ENCODE peak calls at places on chromosomes 11 and 22, in five cellular contexts. One of them, this sample, is unnamed.

GRCh38 chr22:22931557-22932270 is 44.1 kb downstream of the IGLL5 start:
- DNase-seq in fibroblast of lung: no peak
- DNase-seq in adrenal gland: no peak
- DNase-seq in pancreas: no peak
- DNase-seq in mammary epithelial cell: no peak
- DNase-seq in this sample: no peak

GRCh38 chr11:43548921-43549320 is 131.6 kb upstream of the HSD17B12 start:
- DNase-seq in fibroblast of lung: no peak
- DNase-seq in adrenal gland: no peak
- DNase-seq in pancreas: no peak
- DNase-seq in mammary epithelial cell: no peak
- DNase-seq in this sample: no peak

GRCh38 chr22:28106601-28107000 is 187.5 kb upstream of the PITPNB start:
- DNase-seq in fibroblast of lung: no peak
- DNase-seq in adrenal gland: no peak
- DNase-seq in pancreas: no peak
- DNase-seq in mammary epithelial cell: no peak
- DNase-seq in this sample: no peak

GRCh38 chr11:18012314-18012905 is 437 bp downstream of the SERGEF start:
- DNase-seq in fibroblast of lung: peak
- DNase-seq in adrenal gland: peak
- DNase-seq in pancreas: peak
- DNase-seq in mammary epithelial cell: peak
- DNase-seq in this sample: peak

GRCh38 chr11:106424111-106424510 is 346.6 kb downstream of the AASDHPPT start:
- DNase-seq in fibroblast of lung: peak
- DNase-seq in adrenal gland: no peak
- DNase-seq in pancreas: no peak
- DNase-seq in mammary epithelial cell: peak
- DNase-seq in this sample: peak

GRCh38 chr11:111069076-111069475 is 176.4 kb upstream of the POU2AF2 start:
- DNase-seq in fibroblast of lung: peak
- DNase-seq in adrenal gland: no peak
- DNase-seq in pancreas: no peak
- DNase-seq in mammary epithelial cell: peak
- DNase-seq in this sample: peak

GRCh38 chr22:48585916-48586798 is 1241.5 kb downstream of the BRD1 start:
- DNase-seq in fibroblast of lung: no peak
- DNase-seq in adrenal gland: no peak
- DNase-seq in pancreas: no peak
- DNase-seq in mammary epithelial cell: no peak
- DNase-seq in this sample: no peak

GRCh38 chr11:29447821-29448220 is 569.0 kb downstream of the KCNA4 start:
- DNase-seq in fibroblast of lung: no peak
- DNase-seq in adrenal gland: no peak
- DNase-seq in pancreas: no peak
- DNase-seq in mammary epithelial cell: no peak
- DNase-seq in this sample: no peak

GRCh38 chr11:63880031-63880841 is 36.7 kb downstream of the RCOR2 start:
- DNase-seq in fibroblast of lung: peak
- DNase-seq in adrenal gland: no peak
- DNase-seq in pancreas: no peak
- DNase-seq in mammary epithelial cell: peak
- DNase-seq in this sample: peak

DNA sequence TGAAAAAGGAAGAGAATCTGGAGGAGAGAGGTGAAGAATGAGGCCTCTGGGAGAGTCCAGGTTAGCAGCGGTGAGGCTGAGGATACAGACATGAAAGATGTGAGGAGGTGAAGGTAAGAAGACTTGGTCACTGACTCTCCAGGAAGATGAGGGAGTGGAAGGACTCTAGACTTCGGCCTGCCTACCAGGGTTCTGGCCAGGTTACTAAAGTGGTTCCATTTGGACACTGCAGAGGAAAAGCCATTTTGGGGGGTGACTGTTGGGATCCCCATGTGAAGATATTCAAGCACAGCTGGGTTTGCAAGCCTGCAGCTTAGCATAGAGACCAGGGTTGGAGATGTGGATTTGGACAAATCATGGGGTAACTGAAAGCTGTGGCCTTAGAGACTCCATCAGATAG is 7.8 kb downstream of the DCHS1 start:
- DNase-seq in fibroblast of lung: no peak
- DNase-seq in adrenal gland: no peak
- DNase-seq in pancreas: no peak
- DNase-seq in mammary epithelial cell: no peak
- DNase-seq in this sample: no peak
- H3K4me3 ChIP-seq in fibroblast of lung: no peak
- H3K4me3 ChIP-seq in adrenal gland: no peak
- H3K4me3 ChIP-seq in pancreas: no peak
- H3K4me3 ChIP-seq in mammary epithelial cell: no peak
- H3K4me3 ChIP-seq in this sample: no peak

DNA sequence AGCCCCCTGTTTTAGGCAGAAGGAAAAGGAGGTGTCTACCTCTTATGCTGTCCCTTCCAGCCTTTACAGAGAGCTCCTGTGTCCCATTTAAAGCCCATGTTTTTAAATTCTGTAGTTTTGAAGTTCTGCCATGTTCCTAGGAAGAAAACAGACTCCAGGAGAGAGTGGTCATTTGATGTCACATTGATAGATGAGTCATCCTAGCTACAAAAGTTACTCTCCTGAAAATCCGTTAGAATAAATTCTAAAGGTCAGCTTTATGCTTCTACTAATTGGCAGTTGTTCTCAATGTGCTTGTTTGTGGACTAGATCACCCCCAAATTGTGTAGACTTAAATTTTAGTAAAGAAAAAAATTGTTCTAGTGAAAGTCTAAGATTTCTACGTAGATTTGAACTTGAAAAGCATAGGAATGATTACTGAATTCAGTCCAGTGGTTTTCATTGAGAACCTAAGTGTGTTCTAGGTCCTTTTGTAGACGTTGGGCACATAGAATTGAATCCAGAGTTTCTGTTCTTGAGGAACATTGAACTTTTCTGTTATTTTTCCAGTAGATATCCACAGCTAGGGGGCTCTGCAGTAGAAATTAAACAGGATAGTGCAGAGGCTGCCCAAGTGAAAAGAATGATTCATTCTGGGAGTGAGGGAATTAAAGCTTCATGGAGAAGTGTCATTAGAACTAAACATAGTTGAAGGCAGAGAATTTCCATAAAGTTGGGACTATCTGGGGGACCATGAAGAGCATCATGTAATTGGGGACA is 140.6 kb upstream of the RASSF10 start:
- DNase-seq in fibroblast of lung: peak
- DNase-seq in adrenal gland: no peak
- DNase-seq in pancreas: no peak
- DNase-seq in mammary epithelial cell: no peak
- DNase-seq in this sample: peak
- TF ChIP-seq CTCF in fibroblast of lung: peak
- TF ChIP-seq CTCF in adrenal gland: peak
- TF ChIP-seq CTCF in pancreas: no peak
- TF ChIP-seq CTCF in mammary epithelial cell: peak
- TF ChIP-seq CTCF in this sample: peak

GRCh38 chr22:37904572-37905533 is 1.2 kb upstream of the MICALL1 start:
- DNase-seq in fibroblast of lung: peak
- DNase-seq in adrenal gland: peak
- DNase-seq in pancreas: peak
- DNase-seq in mammary epithelial cell: peak
- DNase-seq in this sample: peak
- H3K4me3 ChIP-seq in fibroblast of lung: peak
- H3K4me3 ChIP-seq in adrenal gland: peak
- H3K4me3 ChIP-seq in pancreas: no peak
- H3K4me3 ChIP-seq in mammary epithelial cell: no peak
- H3K4me3 ChIP-seq in this sample: peak

GRCh38 chr22:41598081-41598480 is 8.4 kb upstream of the PMM1 start:
- DNase-seq in fibroblast of lung: peak
- DNase-seq in adrenal gland: peak
- DNase-seq in pancreas: no peak
- DNase-seq in mammary epithelial cell: peak
- DNase-seq in this sample: peak

GRCh38 chr22:41596776-41597634 is 7.4 kb upstream of the PMM1 start:
- DNase-seq in fibroblast of lung: peak
- DNase-seq in adrenal gland: peak
- DNase-seq in pancreas: peak
- DNase-seq in mammary epithelial cell: peak
- DNase-seq in this sample: peak

GRCh38 chr22:41595703-41596102 is 6.1 kb upstream of the PMM1 start:
- DNase-seq in fibroblast of lung: no peak
- DNase-seq in adrenal gland: no peak
- DNase-seq in pancreas: no peak
- DNase-seq in mammary epithelial cell: no peak
- DNase-seq in this sample: no peak

GRCh38 chr22:41598891-41599635 is 9.4 kb upstream of the PMM1 start:
- DNase-seq in fibroblast of lung: no peak
- DNase-seq in adrenal gland: no peak
- DNase-seq in pancreas: no peak
- DNase-seq in mammary epithelial cell: peak
- DNase-seq in this sample: no peak

GRCh38 chr22:41597635-41597953 is 8.0 kb upstream of the PMM1 start:
- DNase-seq in fibroblast of lung: no peak
- DNase-seq in adrenal gland: no peak
- DNase-seq in pancreas: no peak
- DNase-seq in mammary epithelial cell: no peak
- DNase-seq in this sample: no peak
- TF ChIP-seq CTCF in fibroblast of lung: no peak
- TF ChIP-seq CTCF in adrenal gland: no peak
- TF ChIP-seq CTCF in pancreas: no peak
- TF ChIP-seq CTCF in mammary epithelial cell: no peak
- TF ChIP-seq CTCF in this sample: no peak

GRCh38 chr11:47269829-47270305 is at the start of gene MADD:
- DNase-seq in fibroblast of lung: peak
- DNase-seq in adrenal gland: peak
- DNase-seq in pancreas: peak
- DNase-seq in mammary epithelial cell: peak
- DNase-seq in this sample: peak

GRCh38 chr11:47272706-47273105 is 2.8 kb downstream of the MADD start:
- DNase-seq in fibroblast of lung: no peak
- DNase-seq in adrenal gland: no peak
- DNase-seq in pancreas: no peak
- DNase-seq in mammary epithelial cell: no peak
- DNase-seq in this sample: peak

GRCh38 chr11:47270331-47271271 is 668 bp downstream of the MADD start:
- DNase-seq in fibroblast of lung: peak
- DNase-seq in adrenal gland: peak
- DNase-seq in pancreas: peak
- DNase-seq in mammary epithelial cell: peak
- DNase-seq in this sample: peak

GRCh38 chr11:47271961-47272661 is 2.2 kb downstream of the MADD start:
- DNase-seq in fibroblast of lung: no peak
- DNase-seq in adrenal gland: peak
- DNase-seq in pancreas: peak
- DNase-seq in mammary epithelial cell: no peak
- DNase-seq in this sample: no peak

GRCh38 chr11:47271328-47271727 is 1.4 kb downstream of the MADD start:
- DNase-seq in fibroblast of lung: no peak
- DNase-seq in adrenal gland: no peak
- DNase-seq in pancreas: no peak
- DNase-seq in mammary epithelial cell: no peak
- DNase-seq in this sample: no peak
- H3K4me3 ChIP-seq in fibroblast of lung: peak
- H3K4me3 ChIP-seq in adrenal gland: peak
- H3K4me3 ChIP-seq in pancreas: no peak
- H3K4me3 ChIP-seq in mammary epithelial cell: peak
- H3K4me3 ChIP-seq in this sample: peak

GRCh38 chr11:112558691-112559090 is 298.0 kb upstream of the PLET1 start:
- DNase-seq in fibroblast of lung: peak
- DNase-seq in adrenal gland: no peak
- DNase-seq in pancreas: no peak
- DNase-seq in mammary epithelial cell: no peak
- DNase-seq in this sample: no peak

GRCh38 chr11:112553340-112553739 is 292.7 kb upstream of the PLET1 start:
- DNase-seq in fibroblast of lung: no peak
- DNase-seq in adrenal gland: no peak
- DNase-seq in pancreas: no peak
- DNase-seq in mammary epithelial cell: no peak
- DNase-seq in this sample: no peak

GRCh38 chr11:112554586-112554985 is 293.9 kb upstream of the PLET1 start:
- DNase-seq in fibroblast of lung: no peak
- DNase-seq in adrenal gland: no peak
- DNase-seq in pancreas: no peak
- DNase-seq in mammary epithelial cell: no peak
- DNase-seq in this sample: no peak

GRCh38 chr11:112555491-112556364 is 295.1 kb upstream of the PLET1 start:
- DNase-seq in fibroblast of lung: peak
- DNase-seq in adrenal gland: peak
- DNase-seq in pancreas: peak
- DNase-seq in mammary epithelial cell: peak
- DNase-seq in this sample: peak
- TF ChIP-seq CTCF in fibroblast of lung: peak
- TF ChIP-seq CTCF in adrenal gland: peak
- TF ChIP-seq CTCF in pancreas: peak
- TF ChIP-seq CTCF in mammary epithelial cell: peak
- TF ChIP-seq CTCF in this sample: peak

DNA sequence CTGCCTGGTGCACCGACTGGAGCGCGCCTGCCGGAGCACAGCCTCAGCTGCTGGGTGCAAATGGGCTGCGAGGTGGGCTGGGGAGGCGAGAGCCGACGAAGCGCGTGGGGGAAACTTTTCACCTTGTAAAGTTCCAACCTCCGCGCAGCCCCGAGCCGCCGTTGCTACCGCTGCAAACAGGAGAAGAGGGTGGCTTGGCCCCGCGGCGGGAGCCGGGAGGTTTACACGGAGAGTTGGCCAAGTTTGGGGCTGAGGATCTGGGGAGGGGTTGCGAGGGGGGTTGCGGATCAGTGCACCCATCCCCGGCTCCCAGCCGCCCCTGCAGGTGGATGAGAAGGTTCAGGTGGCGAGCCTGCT is 566 bp downstream of the FAT3 start:
- DNase-seq in fibroblast of lung: no peak
- DNase-seq in adrenal gland: no peak
- DNase-seq in pancreas: no peak
- DNase-seq in mammary epithelial cell: peak
- DNase-seq in this sample: no peak
- H3K4me3 ChIP-seq in fibroblast of lung: peak
- H3K4me3 ChIP-seq in adrenal gland: no peak
- H3K4me3 ChIP-seq in pancreas: peak
- H3K4me3 ChIP-seq in mammary epithelial cell: no peak
- H3K4me3 ChIP-seq in this sample: peak

DNA sequence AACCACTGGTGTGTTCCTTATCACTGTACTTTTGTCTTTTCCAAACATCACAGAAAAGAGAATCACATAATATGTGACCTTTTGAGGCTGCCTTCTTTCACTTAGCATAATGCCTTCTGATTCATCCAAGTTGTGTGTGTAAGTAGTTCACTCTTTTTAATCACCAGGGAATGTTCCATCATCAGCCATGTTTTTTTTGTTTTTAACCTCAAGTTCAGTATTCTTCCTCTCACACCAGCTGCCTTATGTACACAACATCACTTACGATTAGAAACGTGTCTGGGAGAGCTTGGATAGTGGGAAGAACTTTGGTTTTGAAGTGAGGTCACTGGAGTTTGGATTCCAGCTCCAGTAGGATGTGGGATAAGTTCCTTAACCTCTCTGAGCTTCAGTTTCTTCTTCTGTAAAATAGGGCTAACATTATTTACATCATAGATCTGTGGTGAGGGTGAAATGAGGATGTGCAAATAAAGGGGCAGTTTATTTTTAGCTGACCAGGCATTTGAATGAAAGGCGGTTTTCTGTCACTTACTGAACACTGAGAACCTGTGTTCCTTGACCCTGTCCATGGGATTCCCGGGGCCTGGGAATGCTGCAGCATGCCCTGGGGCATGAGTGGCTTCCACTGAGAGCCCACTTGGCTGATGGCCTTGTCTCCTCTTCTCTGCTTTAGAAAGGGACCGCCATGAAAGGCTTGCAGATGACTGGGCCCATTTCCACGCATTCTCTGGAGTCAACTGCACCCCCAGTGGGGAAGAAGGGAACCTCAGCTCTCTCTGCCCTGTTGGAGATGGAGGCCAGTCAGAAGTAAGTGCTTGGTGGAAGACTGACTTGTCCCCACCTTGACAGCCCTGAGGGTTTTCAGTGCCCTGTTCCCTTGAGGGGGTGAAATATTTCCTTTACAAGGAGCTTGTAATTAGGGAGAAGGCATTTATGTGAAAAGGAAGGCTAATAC is 92.6 kb downstream of the DEPDC5 start:
- DNase-seq in fibroblast of lung: peak
- DNase-seq in adrenal gland: no peak
- DNase-seq in pancreas: no peak
- DNase-seq in mammary epithelial cell: no peak
- DNase-seq in this sample: peak
- TF ChIP-seq CTCF in fibroblast of lung: peak
- TF ChIP-seq CTCF in adrenal gland: peak
- TF ChIP-seq CTCF in pancreas: no peak
- TF ChIP-seq CTCF in mammary epithelial cell: peak
- TF ChIP-seq CTCF in this sample: peak

This sample was measured in fibroblast of villous mesenchyme.